ENCODE peak calls at places on chromosomes 13 and 19, in nine cellular contexts. One of them, this sample, is unnamed.

GRCh38 chr13:114161644-114162532 is 17.2 kb upstream of the CFAP97D2 start:
- DNase-seq in brain microvascular endothelial cell: no peak
- DNase-seq in fibroblast of lung: peak
- DNase-seq in fibroblast of mammary gland: peak
- DNase-seq in endodermal cell: no peak
- DNase-seq in astrocyte of the spinal cord: no peak
- DNase-seq in tibial nerve: peak
- DNase-seq in keratinocyte: no peak
- DNase-seq in cardiac fibroblast: peak
- DNase-seq in this sample: no peak

GRCh38 chr13:23985846-23986245 is 88.5 kb upstream of the C1QTNF9B start:
- DNase-seq in brain microvascular endothelial cell: peak
- DNase-seq in fibroblast of lung: no peak
- DNase-seq in fibroblast of mammary gland: no peak
- DNase-seq in endodermal cell: no peak
- DNase-seq in astrocyte of the spinal cord: no peak
- DNase-seq in tibial nerve: no peak
- DNase-seq in keratinocyte: no peak
- DNase-seq in cardiac fibroblast: no peak
- DNase-seq in this sample: no peak

GRCh38 chr13:105291987-105292386 is 1243.5 kb downstream of the EFNB2 start:
- DNase-seq in brain microvascular endothelial cell: no peak
- DNase-seq in fibroblast of lung: no peak
- DNase-seq in fibroblast of mammary gland: no peak
- DNase-seq in endodermal cell: no peak
- DNase-seq in astrocyte of the spinal cord: no peak
- DNase-seq in tibial nerve: no peak
- DNase-seq in keratinocyte: no peak
- DNase-seq in cardiac fibroblast: no peak
- DNase-seq in this sample: no peak

GRCh38 chr19:1250374-1251232 is 2.2 kb downstream of the MIDN start:
- DNase-seq in brain microvascular endothelial cell: peak
- DNase-seq in fibroblast of lung: peak
- DNase-seq in fibroblast of mammary gland: no peak
- DNase-seq in endodermal cell: peak
- DNase-seq in astrocyte of the spinal cord: peak
- DNase-seq in tibial nerve: no peak
- DNase-seq in keratinocyte: no peak
- DNase-seq in cardiac fibroblast: peak
- DNase-seq in this sample: no peak

GRCh38 chr13:93723316-93723715 is 496.7 kb downstream of the GPC6 start:
- DNase-seq in brain microvascular endothelial cell: peak
- DNase-seq in fibroblast of lung: peak
- DNase-seq in fibroblast of mammary gland: peak
- DNase-seq in endodermal cell: no peak
- DNase-seq in astrocyte of the spinal cord: no peak
- DNase-seq in tibial nerve: no peak
- DNase-seq in keratinocyte: no peak
- DNase-seq in cardiac fibroblast: no peak
- DNase-seq in this sample: no peak

GRCh38 chr13:91620670-91621141 is 222.3 kb downstream of the GPC5 start:
- DNase-seq in brain microvascular endothelial cell: no peak
- DNase-seq in fibroblast of lung: no peak
- DNase-seq in fibroblast of mammary gland: no peak
- DNase-seq in endodermal cell: no peak
- DNase-seq in astrocyte of the spinal cord: no peak
- DNase-seq in tibial nerve: no peak
- DNase-seq in keratinocyte: no peak
- DNase-seq in cardiac fibroblast: no peak
- DNase-seq in this sample: no peak

GRCh38 chr19:56670961-56671612 is 470 bp downstream of the ZNF835 start:
- DNase-seq in brain microvascular endothelial cell: no peak
- DNase-seq in fibroblast of lung: no peak
- DNase-seq in fibroblast of mammary gland: no peak
- DNase-seq in endodermal cell: no peak
- DNase-seq in astrocyte of the spinal cord: no peak
- DNase-seq in tibial nerve: no peak
- DNase-seq in keratinocyte: no peak
- DNase-seq in cardiac fibroblast: no peak
- DNase-seq in this sample: no peak

GRCh38 chr19:16088985-16089846 is 12.9 kb downstream of the TPM4 start:
- DNase-seq in brain microvascular endothelial cell: no peak
- DNase-seq in fibroblast of lung: no peak
- DNase-seq in fibroblast of mammary gland: no peak
- DNase-seq in endodermal cell: no peak
- DNase-seq in astrocyte of the spinal cord: no peak
- DNase-seq in tibial nerve: no peak
- DNase-seq in keratinocyte: no peak
- DNase-seq in cardiac fibroblast: no peak
- DNase-seq in this sample: no peak

GRCh38 chr13:94708031-94708571 is 4.2 kb downstream of the SOX21 start:
- DNase-seq in brain microvascular endothelial cell: no peak
- DNase-seq in fibroblast of lung: no peak
- DNase-seq in fibroblast of mammary gland: no peak
- DNase-seq in endodermal cell: peak
- DNase-seq in astrocyte of the spinal cord: peak
- DNase-seq in tibial nerve: no peak
- DNase-seq in keratinocyte: no peak
- DNase-seq in cardiac fibroblast: no peak
- DNase-seq in this sample: no peak

GRCh38 chr19:47239610-47240296 is 8.8 kb upstream of the BBC3 start:
- DNase-seq in brain microvascular endothelial cell: no peak
- DNase-seq in fibroblast of lung: peak
- DNase-seq in fibroblast of mammary gland: no peak
- DNase-seq in endodermal cell: peak
- DNase-seq in astrocyte of the spinal cord: peak
- DNase-seq in tibial nerve: no peak
- DNase-seq in keratinocyte: no peak
- DNase-seq in cardiac fibroblast: peak
- DNase-seq in this sample: no peak

GRCh38 chr19:35543280-35544109 is 1.9 kb upstream of the TMEM147 start:
- DNase-seq in brain microvascular endothelial cell: no peak
- DNase-seq in fibroblast of lung: no peak
- DNase-seq in fibroblast of mammary gland: no peak
- DNase-seq in endodermal cell: no peak
- DNase-seq in astrocyte of the spinal cord: no peak
- DNase-seq in tibial nerve: no peak
- DNase-seq in keratinocyte: no peak
- DNase-seq in cardiac fibroblast: no peak
- DNase-seq in this sample: no peak
- H3K4me3 ChIP-seq in brain microvascular endothelial cell: no peak
- H3K4me3 ChIP-seq in fibroblast of lung: peak
- H3K4me3 ChIP-seq in fibroblast of mammary gland: no peak
- H3K4me3 ChIP-seq in endodermal cell: peak
- H3K4me3 ChIP-seq in astrocyte of the spinal cord: no peak
- H3K4me3 ChIP-seq in tibial nerve: no peak
- H3K4me3 ChIP-seq in keratinocyte: no peak
- H3K4me3 ChIP-seq in cardiac fibroblast: no peak
- H3K4me3 ChIP-seq in this sample: no peak

GRCh38 chr13:27424246-27425150 is at the start of gene GTF3A:
- DNase-seq in brain microvascular endothelial cell: peak
- DNase-seq in fibroblast of lung: peak
- DNase-seq in fibroblast of mammary gland: peak
- DNase-seq in endodermal cell: peak
- DNase-seq in astrocyte of the spinal cord: peak
- DNase-seq in tibial nerve: peak
- DNase-seq in keratinocyte: peak
- DNase-seq in cardiac fibroblast: peak
- DNase-seq in this sample: peak
- TF ChIP-seq CTCF in brain microvascular endothelial cell: no peak
- TF ChIP-seq CTCF in fibroblast of lung: no peak
- TF ChIP-seq CTCF in fibroblast of mammary gland: no peak
- TF ChIP-seq CTCF in endodermal cell: no peak
- TF ChIP-seq CTCF in astrocyte of the spinal cord: no peak
- TF ChIP-seq CTCF in tibial nerve: peak
- TF ChIP-seq CTCF in keratinocyte: no peak
- TF ChIP-seq CTCF in cardiac fibroblast: no peak
- TF ChIP-seq CTCF in this sample: no peak

GRCh38 chr13:44688652-44689051 is 112.5 kb upstream of the TSC22D1 start:
- DNase-seq in brain microvascular endothelial cell: no peak
- DNase-seq in fibroblast of lung: no peak
- DNase-seq in fibroblast of mammary gland: no peak
- DNase-seq in endodermal cell: no peak
- DNase-seq in astrocyte of the spinal cord: no peak
- DNase-seq in tibial nerve: no peak
- DNase-seq in keratinocyte: no peak
- DNase-seq in cardiac fibroblast: no peak
- DNase-seq in this sample: no peak
- H3K4me3 ChIP-seq in brain microvascular endothelial cell: no peak
- H3K4me3 ChIP-seq in fibroblast of lung: no peak
- H3K4me3 ChIP-seq in fibroblast of mammary gland: no peak
- H3K4me3 ChIP-seq in endodermal cell: no peak
- H3K4me3 ChIP-seq in astrocyte of the spinal cord: no peak
- H3K4me3 ChIP-seq in tibial nerve: no peak
- H3K4me3 ChIP-seq in keratinocyte: no peak
- H3K4me3 ChIP-seq in cardiac fibroblast: no peak
- H3K4me3 ChIP-seq in this sample: no peak

DNA sequence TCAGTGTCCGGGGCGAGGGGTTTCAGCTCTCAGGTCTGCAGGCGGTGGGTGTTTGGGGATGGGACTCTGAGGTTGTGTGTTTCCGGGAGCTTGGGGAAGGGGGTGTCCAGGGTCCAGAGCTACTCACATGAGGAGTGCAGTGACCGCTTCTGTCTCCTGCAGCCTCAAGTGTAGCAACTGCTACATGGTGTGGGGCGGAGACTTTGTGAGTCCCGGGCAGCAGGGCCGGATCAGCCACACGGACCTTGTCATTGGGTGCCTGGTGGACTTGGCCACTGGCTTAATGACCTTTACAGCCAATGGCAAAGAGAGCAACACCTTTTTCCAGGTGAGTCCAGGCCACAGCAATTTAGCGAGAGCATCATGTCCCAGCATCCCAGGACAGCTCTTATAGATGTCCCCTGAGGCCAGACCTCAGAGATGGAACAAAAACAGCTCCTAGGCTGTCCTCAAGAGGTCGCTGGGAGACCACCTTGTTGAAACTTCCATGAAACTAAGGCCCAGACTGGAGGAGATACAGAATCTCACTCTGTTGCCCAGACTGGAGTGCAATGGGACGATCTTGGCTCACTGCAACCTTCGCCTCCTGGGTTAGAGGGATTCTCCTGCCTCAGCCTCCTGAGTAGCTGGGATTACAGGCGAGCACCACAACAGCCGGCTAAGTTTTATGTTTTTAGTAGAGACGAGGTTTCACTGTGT is 44.9 kb downstream of the RYR1 start:
- DNase-seq in brain microvascular endothelial cell: peak
- DNase-seq in fibroblast of lung: no peak
- DNase-seq in fibroblast of mammary gland: peak
- DNase-seq in endodermal cell: peak
- DNase-seq in astrocyte of the spinal cord: no peak
- DNase-seq in tibial nerve: no peak
- DNase-seq in keratinocyte: no peak
- DNase-seq in cardiac fibroblast: no peak
- DNase-seq in this sample: no peak
- TF ChIP-seq CTCF in brain microvascular endothelial cell: peak
- TF ChIP-seq CTCF in fibroblast of lung: no peak
- TF ChIP-seq CTCF in fibroblast of mammary gland: no peak
- TF ChIP-seq CTCF in endodermal cell: peak
- TF ChIP-seq CTCF in astrocyte of the spinal cord: no peak
- TF ChIP-seq CTCF in tibial nerve: no peak
- TF ChIP-seq CTCF in keratinocyte: peak
- TF ChIP-seq CTCF in cardiac fibroblast: peak
- TF ChIP-seq CTCF in this sample: peak

GRCh38 chr13:55613429-55614187 is 1527.1 kb upstream of the PRR20A start:
- DNase-seq in brain microvascular endothelial cell: no peak
- DNase-seq in fibroblast of lung: no peak
- DNase-seq in fibroblast of mammary gland: no peak
- DNase-seq in endodermal cell: no peak
- DNase-seq in astrocyte of the spinal cord: no peak
- DNase-seq in tibial nerve: no peak
- DNase-seq in keratinocyte: no peak
- DNase-seq in cardiac fibroblast: no peak
- DNase-seq in this sample: no peak

GRCh38 chr13:55615080-55615479 is 1525.6 kb upstream of the PRR20A start:
- DNase-seq in brain microvascular endothelial cell: no peak
- DNase-seq in fibroblast of lung: no peak
- DNase-seq in fibroblast of mammary gland: no peak
- DNase-seq in endodermal cell: no peak
- DNase-seq in astrocyte of the spinal cord: no peak
- DNase-seq in tibial nerve: no peak
- DNase-seq in keratinocyte: no peak
- DNase-seq in cardiac fibroblast: no peak
- DNase-seq in this sample: no peak
- H3K4me3 ChIP-seq in brain microvascular endothelial cell: no peak
- H3K4me3 ChIP-seq in fibroblast of lung: no peak
- H3K4me3 ChIP-seq in fibroblast of mammary gland: no peak
- H3K4me3 ChIP-seq in endodermal cell: no peak
- H3K4me3 ChIP-seq in astrocyte of the spinal cord: no peak
- H3K4me3 ChIP-seq in tibial nerve: no peak
- H3K4me3 ChIP-seq in keratinocyte: no peak
- H3K4me3 ChIP-seq in cardiac fibroblast: no peak
- H3K4me3 ChIP-seq in this sample: no peak

GRCh38 chr13:49821216-49821820 is 28.8 kb upstream of the KPNA3 start:
- DNase-seq in brain microvascular endothelial cell: no peak
- DNase-seq in fibroblast of lung: no peak
- DNase-seq in fibroblast of mammary gland: no peak
- DNase-seq in endodermal cell: no peak
- DNase-seq in astrocyte of the spinal cord: no peak
- DNase-seq in tibial nerve: no peak
- DNase-seq in keratinocyte: no peak
- DNase-seq in cardiac fibroblast: peak
- DNase-seq in this sample: no peak
- TF ChIP-seq CTCF in brain microvascular endothelial cell: no peak
- TF ChIP-seq CTCF in fibroblast of lung: no peak
- TF ChIP-seq CTCF in fibroblast of mammary gland: peak
- TF ChIP-seq CTCF in endodermal cell: no peak
- TF ChIP-seq CTCF in astrocyte of the spinal cord: no peak
- TF ChIP-seq CTCF in tibial nerve: no peak
- TF ChIP-seq CTCF in keratinocyte: no peak
- TF ChIP-seq CTCF in cardiac fibroblast: no peak
- TF ChIP-seq CTCF in this sample: peak

DNA sequence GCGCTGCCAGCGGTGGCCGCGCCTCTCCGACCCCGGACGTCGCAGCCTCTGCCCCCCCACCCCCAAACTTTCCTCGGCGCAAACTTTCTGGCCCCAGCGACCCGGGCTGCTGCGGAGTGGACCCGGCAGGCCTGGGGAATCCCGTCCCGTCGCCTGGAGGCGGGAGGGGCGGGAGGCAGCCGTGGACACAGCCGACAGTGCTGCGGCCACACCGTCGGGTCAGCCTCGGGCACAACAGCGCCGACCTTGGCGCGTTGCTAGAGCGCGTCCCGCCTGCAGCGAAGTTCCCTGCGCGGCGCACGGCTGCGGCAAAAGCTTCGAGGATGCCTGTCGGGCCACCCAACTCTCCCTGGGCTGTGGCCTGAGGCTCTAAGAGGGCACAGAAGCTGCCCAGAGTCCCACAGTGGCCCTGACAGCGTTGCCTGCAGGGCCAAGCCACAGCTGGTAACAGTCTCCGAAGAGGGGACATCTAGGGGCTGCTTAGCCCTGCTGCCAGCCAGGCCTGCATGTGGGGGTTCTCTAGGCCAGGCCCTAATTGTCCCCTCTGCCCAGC is 1.3 kb downstream of the NFIX start:
- DNase-seq in brain microvascular endothelial cell: no peak
- DNase-seq in fibroblast of lung: peak
- DNase-seq in fibroblast of mammary gland: no peak
- DNase-seq in endodermal cell: peak
- DNase-seq in astrocyte of the spinal cord: no peak
- DNase-seq in tibial nerve: peak
- DNase-seq in keratinocyte: no peak
- DNase-seq in cardiac fibroblast: peak
- DNase-seq in this sample: no peak
- H3K4me3 ChIP-seq in brain microvascular endothelial cell: peak
- H3K4me3 ChIP-seq in fibroblast of lung: peak
- H3K4me3 ChIP-seq in fibroblast of mammary gland: peak
- H3K4me3 ChIP-seq in endodermal cell: no peak
- H3K4me3 ChIP-seq in astrocyte of the spinal cord: peak
- H3K4me3 ChIP-seq in tibial nerve: peak
- H3K4me3 ChIP-seq in keratinocyte: peak
- H3K4me3 ChIP-seq in cardiac fibroblast: peak
- H3K4me3 ChIP-seq in this sample: no peak